ENCODE peak calls at places on chromosomes 13 and 19, in five cellular contexts. One of them, this sample, is unnamed.
A peak's percentile ranks its signal among the peaks of the same experiment; 100 is the strongest.

GRCh38 chr19:15457701-15458484 is 6.5 kb downstream of the RASAL3 start:
- DNase-seq in transverse colon: no peak
- DNase-seq in cardiac muscle cell: no peak
- DNase-seq in uterus: no peak
- DNase-seq in heart right ventricle: no peak
- DNase-seq in this sample: no peak

GRCh38 chr13:43304945-43305344 is 281.6 kb downstream of the DNAJC15 start:
- DNase-seq in transverse colon: no peak
- DNase-seq in uterus: no peak
- DNase-seq in cardiac muscle cell: no peak
- DNase-seq in heart right ventricle: no peak
- DNase-seq in this sample: no peak

GRCh38 chr13:20824762-20825161 is 51.0 kb upstream of the EEF1AKMT1 start:
- DNase-seq in uterus: no peak
- DNase-seq in cardiac muscle cell: no peak
- DNase-seq in heart right ventricle: no peak
- DNase-seq in transverse colon: no peak
- DNase-seq in this sample: no peak

GRCh38 chr19:15779756-15780476 is 7.5 kb upstream of the OR10H5 start:
- DNase-seq in cardiac muscle cell: peak; percentile 60
- DNase-seq in uterus: peak; percentile 81
- DNase-seq in transverse colon: peak; percentile 61
- DNase-seq in heart right ventricle: peak; percentile 88
- DNase-seq in this sample: peak; percentile 91

GRCh38 chr13:110445722-110446569 is 115.6 kb downstream of the RAB20 start:
- DNase-seq in transverse colon: no peak
- DNase-seq in cardiac muscle cell: no peak
- DNase-seq in uterus: no peak
- DNase-seq in heart right ventricle: no peak
- DNase-seq in this sample: peak; percentile 61

GRCh38 chr19:10205636-10206035 is 10.9 kb upstream of the DNMT1 start:
- DNase-seq in heart right ventricle: no peak
- DNase-seq in transverse colon: no peak
- DNase-seq in uterus: no peak
- DNase-seq in cardiac muscle cell: no peak
- DNase-seq in this sample: no peak

GRCh38 chr13:44648392-44649117 is 72.4 kb upstream of the TSC22D1 start:
- DNase-seq in cardiac muscle cell: peak; percentile 22
- DNase-seq in uterus: no peak
- DNase-seq in transverse colon: no peak
- DNase-seq in heart right ventricle: no peak
- DNase-seq in this sample: no peak

GRCh38 chr13:27481766-27482165 is 31.4 kb upstream of the MTIF3 start:
- DNase-seq in transverse colon: peak; percentile 51
- DNase-seq in heart right ventricle: no peak
- DNase-seq in uterus: peak; percentile 15
- DNase-seq in cardiac muscle cell: peak; percentile 51
- DNase-seq in this sample: peak; percentile 63

GRCh38 chr13:102405499-102406079 is 3.7 kb upstream of the FGF14 start:
- DNase-seq in transverse colon: no peak
- DNase-seq in heart right ventricle: no peak
- DNase-seq in cardiac muscle cell: no peak
- DNase-seq in uterus: no peak
- DNase-seq in this sample: no peak

GRCh38 chr19:13411899-13412298 is 94.4 kb downstream of the CACNA1A start:
- DNase-seq in cardiac muscle cell: no peak
- DNase-seq in heart right ventricle: no peak
- DNase-seq in uterus: no peak
- DNase-seq in transverse colon: no peak
- DNase-seq in this sample: no peak

GRCh38 chr13:66952507-66952906 is 277.6 kb downstream of the PCDH9 start:
- DNase-seq in heart right ventricle: no peak
- DNase-seq in cardiac muscle cell: no peak
- DNase-seq in uterus: no peak
- DNase-seq in transverse colon: no peak
- DNase-seq in this sample: no peak

GRCh38 chr13:22422023-22422422 is 751.1 kb downstream of the FGF9 start:
- DNase-seq in cardiac muscle cell: no peak
- DNase-seq in heart right ventricle: no peak
- DNase-seq in uterus: no peak
- DNase-seq in transverse colon: no peak
- DNase-seq in this sample: no peak

GRCh38 chr13:40466271-40466670 is 200.2 kb downstream of the FOXO1 start:
- DNase-seq in transverse colon: no peak
- DNase-seq in heart right ventricle: no peak
- DNase-seq in cardiac muscle cell: no peak
- DNase-seq in uterus: no peak
- DNase-seq in this sample: no peak

GRCh38 chr13:28545583-28546333 is 50.8 kb upstream of the FLT1 start:
- DNase-seq in heart right ventricle: no peak
- DNase-seq in uterus: no peak
- DNase-seq in cardiac muscle cell: no peak
- DNase-seq in transverse colon: peak; percentile 36
- DNase-seq in this sample: no peak

GRCh38 chr13:30798776-30799625 is 63.7 kb downstream of the ALOX5AP start:
- DNase-seq in cardiac muscle cell: no peak
- DNase-seq in heart right ventricle: no peak
- DNase-seq in uterus: peak; percentile 35
- DNase-seq in transverse colon: no peak
- DNase-seq in this sample: no peak

GRCh38 chr13:24253520-24254150 is 55.7 kb upstream of the C1QTNF9 start:
- DNase-seq in heart right ventricle: no peak
- DNase-seq in cardiac muscle cell: no peak
- DNase-seq in uterus: no peak
- DNase-seq in transverse colon: no peak
- DNase-seq in this sample: no peak

GRCh38 chr19:34276614-34277013 is 22.3 kb downstream of the GARRE1 start:
- DNase-seq in uterus: no peak
- DNase-seq in cardiac muscle cell: no peak
- DNase-seq in heart right ventricle: no peak
- DNase-seq in transverse colon: no peak
- DNase-seq in this sample: no peak

GRCh38 chr13:95426631-95427030 is 125.4 kb upstream of the ABCC4 start:
- DNase-seq in heart right ventricle: no peak
- DNase-seq in cardiac muscle cell: no peak
- DNase-seq in uterus: no peak
- DNase-seq in transverse colon: no peak
- DNase-seq in this sample: no peak

GRCh38 chr19:18310118-18310909 is 12.6 kb downstream of the LSM4 start:
- DNase-seq in heart right ventricle: no peak
- DNase-seq in transverse colon: peak; percentile 66
- DNase-seq in uterus: no peak
- DNase-seq in cardiac muscle cell: no peak
- DNase-seq in this sample: no peak

GRCh38 chr13:113116206-113116800 is 6.3 kb upstream of the F10 start:
- DNase-seq in heart right ventricle: no peak
- DNase-seq in transverse colon: no peak
- DNase-seq in cardiac muscle cell: no peak
- DNase-seq in uterus: no peak
- DNase-seq in this sample: peak; percentile 53
- H3K4me1 ChIP-seq in heart right ventricle: no peaks in the 10 kb centered on the region
- H3K4me1 ChIP-seq in transverse colon: no peaks in the 10 kb centered on the region
- H3K4me1 ChIP-seq in cardiac muscle cell: no peaks in the 10 kb centered on the region
- H3K4me1 ChIP-seq in uterus: no peaks in the 10 kb centered on the region
- H3K4me1 ChIP-seq in this sample: no peaks in the 10 kb centered on the region

DNA sequence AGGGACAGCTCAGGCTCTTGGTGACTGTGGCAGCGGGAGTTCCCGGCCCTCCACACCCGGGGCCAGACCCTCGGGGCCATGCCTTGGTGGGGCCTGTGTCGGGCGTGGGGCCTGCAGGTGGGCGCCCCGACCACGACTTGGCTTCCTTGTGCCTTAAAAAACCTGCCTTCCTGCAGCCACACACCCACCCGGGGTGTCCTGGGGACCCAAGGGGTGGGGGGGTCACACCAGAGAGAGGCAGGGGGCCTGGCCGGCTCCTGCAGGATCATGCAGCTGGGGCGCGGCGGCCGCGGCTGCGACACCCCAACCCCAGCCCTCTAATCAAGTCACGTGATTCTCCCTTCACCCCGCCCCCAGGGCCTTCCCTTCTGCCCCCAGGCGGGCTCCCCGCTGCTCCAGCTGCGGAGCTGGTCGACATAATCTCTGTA is 10.7 kb downstream of the PLPPR3 start:
- DNase-seq in uterus: no peak
- DNase-seq in cardiac muscle cell: no peak
- DNase-seq in heart right ventricle: no peak
- DNase-seq in transverse colon: no peak
- DNase-seq in this sample: no peak
- H3K36me3 ChIP-seq in uterus: no peaks in the 10 kb centered on the region
- H3K36me3 ChIP-seq in cardiac muscle cell: peaks cover 67% of the 10 kb centered on the region
- H3K36me3 ChIP-seq in heart right ventricle: peaks cover 72% of the 10 kb centered on the region
- H3K36me3 ChIP-seq in transverse colon: peaks cover 67% of the 10 kb centered on the region
- H3K36me3 ChIP-seq in this sample: peaks cover 62% of the 10 kb centered on the region

DNA sequence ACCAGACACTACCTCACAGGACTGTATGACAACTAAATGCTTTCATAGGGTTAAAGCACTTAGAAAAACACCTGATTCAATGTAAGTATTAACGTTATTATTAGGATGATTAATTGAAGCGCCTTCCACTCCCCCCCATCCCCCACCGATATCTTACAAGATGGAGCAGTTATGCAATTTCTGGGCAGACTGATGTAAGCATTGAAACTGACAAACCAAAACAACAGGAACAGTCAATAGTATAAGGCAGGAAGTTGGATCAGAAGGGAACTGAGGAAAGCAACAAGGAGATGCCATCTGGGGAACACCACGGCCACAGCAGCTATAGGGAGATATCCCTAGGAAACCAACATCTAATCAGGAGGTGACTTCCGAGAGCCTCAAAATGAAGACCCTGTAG is 3.8 kb downstream of the LCP1 start:
- DNase-seq in heart right ventricle: no peak
- DNase-seq in transverse colon: no peak
- DNase-seq in uterus: no peak
- DNase-seq in cardiac muscle cell: peak; percentile 15
- DNase-seq in this sample: no peak
- H3K4me1 ChIP-seq in heart right ventricle: peaks cover 61% of the 10 kb centered on the region
- H3K4me1 ChIP-seq in transverse colon: no peaks in the 10 kb centered on the region
- H3K4me1 ChIP-seq in uterus: no peaks in the 10 kb centered on the region
- H3K4me1 ChIP-seq in cardiac muscle cell: peaks cover 14% of the 10 kb centered on the region
- H3K4me1 ChIP-seq in this sample: no peaks in the 10 kb centered on the region

GRCh38 chr19:49536921-49537462 is 9.2 kb downstream of the RCN3 start:
- DNase-seq in uterus: no peak
- DNase-seq in cardiac muscle cell: no peak
- DNase-seq in heart right ventricle: no peak
- DNase-seq in transverse colon: no peak
- DNase-seq in this sample: no peak
- H3K36me3 ChIP-seq in uterus: no peaks in the 10 kb centered on the region
- H3K36me3 ChIP-seq in cardiac muscle cell: no peaks in the 10 kb centered on the region
- H3K36me3 ChIP-seq in heart right ventricle: peaks cover 20% of the 10 kb centered on the region
- H3K36me3 ChIP-seq in transverse colon: peaks cover 16% of the 10 kb centered on the region
- H3K36me3 ChIP-seq in this sample: peaks cover 50% of the 10 kb centered on the region

GRCh38 chr19:29711584-29712132 is 3.4 kb downstream of the C19orf12 start:
- DNase-seq in uterus: no peak
- DNase-seq in heart right ventricle: no peak
- DNase-seq in cardiac muscle cell: no peak
- DNase-seq in transverse colon: no peak
- DNase-seq in this sample: no peak
- H3K4me1 ChIP-seq in uterus: peaks cover 6% of the 10 kb centered on the region
- H3K4me1 ChIP-seq in heart right ventricle: peaks cover 67% of the 10 kb centered on the region
- H3K4me1 ChIP-seq in cardiac muscle cell: peaks cover 23% of the 10 kb centered on the region
- H3K4me1 ChIP-seq in transverse colon: peaks cover 17% of the 10 kb centered on the region
- H3K4me1 ChIP-seq in this sample: peaks cover 25% of the 10 kb centered on the region

GRCh38 chr13:33827152-33827551 is 9.2 kb downstream of the RFC3 start:
- DNase-seq in transverse colon: no peak
- DNase-seq in cardiac muscle cell: no peak
- DNase-seq in heart right ventricle: no peak
- DNase-seq in uterus: no peak
- DNase-seq in this sample: no peak

GRCh38 chr13:33828431-33829129 is 10.6 kb downstream of the RFC3 start:
- DNase-seq in cardiac muscle cell: no peak
- DNase-seq in heart right ventricle: no peak
- DNase-seq in uterus: no peak
- DNase-seq in transverse colon: no peak
- DNase-seq in this sample: no peak

DNA sequence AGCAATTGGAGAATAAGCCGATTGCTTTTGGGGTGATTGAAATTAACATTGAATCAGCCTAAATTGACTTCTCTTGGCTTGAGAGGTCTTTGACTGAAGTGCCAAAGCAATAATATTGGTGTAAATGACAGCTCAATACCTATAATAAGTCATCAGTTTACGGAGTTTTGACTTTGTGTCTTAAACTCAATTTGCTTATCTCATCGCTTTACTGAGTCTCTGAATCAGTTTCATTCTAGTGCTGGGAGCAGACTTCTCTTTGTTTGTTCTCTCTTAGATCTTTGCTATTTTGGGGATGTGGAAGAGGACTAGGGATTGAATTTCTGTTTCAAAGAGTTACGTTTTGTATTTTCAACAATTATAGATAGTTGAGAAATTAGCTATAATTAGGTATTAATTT is 7.1 kb downstream of the RFC3 start:
- DNase-seq in uterus: no peak
- DNase-seq in cardiac muscle cell: no peak
- DNase-seq in transverse colon: no peak
- DNase-seq in heart right ventricle: no peak
- DNase-seq in this sample: no peak
- H3K36me3 ChIP-seq in uterus: no peaks in the 10 kb centered on the region
- H3K36me3 ChIP-seq in cardiac muscle cell: peaks cover 18% of the 10 kb centered on the region
- H3K36me3 ChIP-seq in transverse colon: no peaks in the 10 kb centered on the region
- H3K36me3 ChIP-seq in heart right ventricle: peaks cover 42% of the 10 kb centered on the region
- H3K36me3 ChIP-seq in this sample: no peaks in the 10 kb centered on the region

GRCh38 chr19:39155114-39155700 is 29.6 kb downstream of the PAK4 start:
- DNase-seq in uterus: no peak
- DNase-seq in transverse colon: no peak
- DNase-seq in cardiac muscle cell: no peak
- DNase-seq in heart right ventricle: no peak
- DNase-seq in this sample: no peak
- H3K4me1 ChIP-seq in uterus: peaks cover 30% of the 10 kb centered on the region
- H3K4me1 ChIP-seq in transverse colon: peaks cover 31% of the 10 kb centered on the region
- H3K4me1 ChIP-seq in cardiac muscle cell: peaks cover 24% of the 10 kb centered on the region
- H3K4me1 ChIP-seq in heart right ventricle: peaks cover 12% of the 10 kb centered on the region
- H3K4me1 ChIP-seq in this sample: peaks cover 6% of the 10 kb centered on the region

DNA sequence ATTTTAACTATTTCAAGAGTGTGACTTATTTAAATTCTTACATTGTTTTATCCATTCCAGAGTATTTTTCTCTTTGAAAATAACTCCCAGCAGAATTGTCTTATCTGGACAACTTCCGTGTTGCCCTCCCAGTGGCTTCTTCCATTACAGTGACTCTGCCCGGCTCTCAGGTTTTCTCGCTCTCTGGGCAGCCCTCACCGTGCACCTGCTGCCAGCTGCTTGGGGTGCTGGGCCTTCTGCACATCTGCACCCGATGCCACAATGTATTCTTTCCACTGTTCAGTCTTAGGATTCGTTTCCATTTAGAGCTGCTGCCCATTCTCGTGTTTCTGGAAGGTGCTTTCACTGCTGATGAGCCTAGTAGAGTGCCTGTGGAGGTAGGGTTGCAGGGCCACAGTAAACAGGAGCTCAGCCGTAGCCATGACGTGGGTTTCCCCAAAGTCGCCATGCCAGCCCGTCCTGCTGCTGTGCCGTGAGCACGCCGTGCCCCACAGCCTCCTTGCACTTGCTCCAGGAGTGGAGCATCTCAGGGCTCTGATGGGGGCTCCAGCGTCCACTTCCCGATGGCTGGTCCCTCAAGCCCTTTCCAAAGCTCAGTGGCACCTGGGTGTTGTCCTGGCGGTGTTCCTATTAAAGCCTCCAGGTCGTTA is 46.1 kb upstream of the DCUN1D2 start:
- DNase-seq in heart right ventricle: no peak
- DNase-seq in uterus: no peak
- DNase-seq in cardiac muscle cell: no peak
- DNase-seq in transverse colon: no peak
- DNase-seq in this sample: no peak
- H3K36me3 ChIP-seq in heart right ventricle: peaks cover 55% of the 10 kb centered on the region
- H3K36me3 ChIP-seq in uterus: no peaks in the 10 kb centered on the region
- H3K36me3 ChIP-seq in cardiac muscle cell: peaks cover 2% of the 10 kb centered on the region
- H3K36me3 ChIP-seq in transverse colon: no peaks in the 10 kb centered on the region
- H3K36me3 ChIP-seq in this sample: peaks cover 43% of the 10 kb centered on the region

This sample was measured in ascending aorta.